ENCODE peak calls at places on chromosomes 5 and 9, in eight cellular contexts. One of them, this sample, is unnamed.

GRCh38 chr5:141875795-141876627 is 2.2 kb downstream of the PCDH1 start:
- DNase-seq in fibroblast of lung: no peak
- DNase-seq in lung: no peak
- DNase-seq in adrenal gland: no peak
- DNase-seq in OCI-LY7: no peak
- DNase-seq in neural progenitor cell: peak; percentile 88
- DNase-seq in gastrocnemius medialis: no peak
- DNase-seq in astrocyte: no peak
- DNase-seq in this sample: no peak

GRCh38 chr5:77339491-77339890 is 129.0 kb downstream of the PDE8B start:
- DNase-seq in fibroblast of lung: no peak
- DNase-seq in lung: no peak
- DNase-seq in adrenal gland: no peak
- DNase-seq in OCI-LY7: no peak
- DNase-seq in neural progenitor cell: no peak
- DNase-seq in gastrocnemius medialis: no peak
- DNase-seq in astrocyte: no peak
- DNase-seq in this sample: no peak

GRCh38 chr5:57447656-57448055 is 35.0 kb downstream of the ACTBL2 start:
- DNase-seq in fibroblast of lung: no peak
- DNase-seq in lung: no peak
- DNase-seq in adrenal gland: no peak
- DNase-seq in OCI-LY7: no peak
- DNase-seq in neural progenitor cell: no peak
- DNase-seq in gastrocnemius medialis: no peak
- DNase-seq in astrocyte: peak; percentile 82
- DNase-seq in this sample: no peak

GRCh38 chr9:113525831-113526230 is 62.3 kb downstream of the RGS3 start:
- DNase-seq in fibroblast of lung: no peak
- DNase-seq in lung: no peak
- DNase-seq in adrenal gland: no peak
- DNase-seq in OCI-LY7: no peak
- DNase-seq in neural progenitor cell: peak; percentile 62
- DNase-seq in gastrocnemius medialis: no peak
- DNase-seq in astrocyte: no peak
- DNase-seq in this sample: no peak

GRCh38 chr5:150960791-150961396 is 56.1 kb upstream of the ZNF300 start:
- DNase-seq in fibroblast of lung: no peak
- DNase-seq in lung: no peak
- DNase-seq in adrenal gland: no peak
- DNase-seq in OCI-LY7: peak; percentile 48
- DNase-seq in neural progenitor cell: peak; percentile 32
- DNase-seq in gastrocnemius medialis: no peak
- DNase-seq in astrocyte: no peak
- DNase-seq in this sample: no peak

GRCh38 chr5:73121109-73121443 is 701 bp downstream of the TMEM171 start:
- DNase-seq in fibroblast of lung: no peak
- DNase-seq in lung: no peak
- DNase-seq in adrenal gland: no peak
- DNase-seq in OCI-LY7: no peak
- DNase-seq in neural progenitor cell: no peak
- DNase-seq in gastrocnemius medialis: no peak
- DNase-seq in astrocyte: peak; percentile 38
- DNase-seq in this sample: no peak

GRCh38 chr5:106423109-106423897 is 1247.4 kb downstream of the EFNA5 start:
- DNase-seq in fibroblast of lung: no peak
- DNase-seq in lung: no peak
- DNase-seq in adrenal gland: no peak
- DNase-seq in OCI-LY7: no peak
- DNase-seq in neural progenitor cell: peak; percentile 2
- DNase-seq in gastrocnemius medialis: no peak
- DNase-seq in astrocyte: no peak
- DNase-seq in this sample: no peak

GRCh38 chr9:130693101-130693425 is 517 bp upstream of the EXOSC2 start:
- DNase-seq in fibroblast of lung: no peak
- DNase-seq in lung: no peak
- DNase-seq in adrenal gland: no peak
- DNase-seq in OCI-LY7: no peak
- DNase-seq in neural progenitor cell: no peak
- DNase-seq in gastrocnemius medialis: no peak
- DNase-seq in astrocyte: no peak
- DNase-seq in this sample: no peak

GRCh38 chr9:136007276-136007675 is 46.1 kb upstream of the UBAC1 start:
- DNase-seq in fibroblast of lung: peak; percentile 18
- DNase-seq in lung: no peak
- DNase-seq in adrenal gland: no peak
- DNase-seq in OCI-LY7: no peak
- DNase-seq in neural progenitor cell: no peak
- DNase-seq in gastrocnemius medialis: no peak
- DNase-seq in astrocyte: no peak
- DNase-seq in this sample: no peak

GRCh38 chr9:35756275-35756742 is 2.2 kb upstream of the MSMP start:
- DNase-seq in fibroblast of lung: peak; percentile 43
- DNase-seq in lung: peak; percentile 79
- DNase-seq in adrenal gland: peak; percentile 65
- DNase-seq in OCI-LY7: no peak
- DNase-seq in neural progenitor cell: peak; percentile 85
- DNase-seq in gastrocnemius medialis: no peak
- DNase-seq in astrocyte: no peak
- DNase-seq in this sample: no peak

GRCh38 chr5:43729846-43730478 is 127.0 kb downstream of the NNT start:
- DNase-seq in fibroblast of lung: peak; percentile 80
- DNase-seq in lung: no peak
- DNase-seq in adrenal gland: no peak
- DNase-seq in OCI-LY7: peak; percentile 33
- DNase-seq in neural progenitor cell: no peak
- DNase-seq in gastrocnemius medialis: no peak
- DNase-seq in astrocyte: peak; percentile 8
- DNase-seq in this sample: no peak

GRCh38 chr5:61020415-61020814 is 75.4 kb downstream of the NDUFAF2 start:
- DNase-seq in fibroblast of lung: peak; percentile 78
- DNase-seq in lung: no peak
- DNase-seq in adrenal gland: no peak
- DNase-seq in OCI-LY7: no peak
- DNase-seq in neural progenitor cell: no peak
- DNase-seq in gastrocnemius medialis: no peak
- DNase-seq in astrocyte: peak; percentile 12
- DNase-seq in this sample: no peak

GRCh38 chr9:114372971-114373591 is 14.7 kb downstream of the AKNA start:
- DNase-seq in fibroblast of lung: no peak
- DNase-seq in lung: peak; percentile 73
- DNase-seq in adrenal gland: peak; percentile 60
- DNase-seq in OCI-LY7: peak; percentile 99
- DNase-seq in neural progenitor cell: no peak
- DNase-seq in gastrocnemius medialis: no peak
- DNase-seq in astrocyte: no peak
- DNase-seq in this sample: peak; percentile 88

GRCh38 chr9:80995759-80996158 is 693.6 kb downstream of the TLE1 start:
- DNase-seq in fibroblast of lung: peak; percentile 24
- DNase-seq in lung: no peak
- DNase-seq in adrenal gland: no peak
- DNase-seq in OCI-LY7: no peak
- DNase-seq in neural progenitor cell: no peak
- DNase-seq in gastrocnemius medialis: no peak
- DNase-seq in astrocyte: peak; percentile 59
- DNase-seq in this sample: no peak

GRCh38 chr5:138611295-138612220 is 36.4 kb upstream of the HSPA9 start:
- DNase-seq in fibroblast of lung: peak; percentile 60
- DNase-seq in lung: no peak
- DNase-seq in adrenal gland: peak; percentile 42
- DNase-seq in OCI-LY7: no peak
- DNase-seq in neural progenitor cell: peak; percentile 69
- DNase-seq in gastrocnemius medialis: no peak
- DNase-seq in astrocyte: no peak
- DNase-seq in this sample: no peak

DNA sequence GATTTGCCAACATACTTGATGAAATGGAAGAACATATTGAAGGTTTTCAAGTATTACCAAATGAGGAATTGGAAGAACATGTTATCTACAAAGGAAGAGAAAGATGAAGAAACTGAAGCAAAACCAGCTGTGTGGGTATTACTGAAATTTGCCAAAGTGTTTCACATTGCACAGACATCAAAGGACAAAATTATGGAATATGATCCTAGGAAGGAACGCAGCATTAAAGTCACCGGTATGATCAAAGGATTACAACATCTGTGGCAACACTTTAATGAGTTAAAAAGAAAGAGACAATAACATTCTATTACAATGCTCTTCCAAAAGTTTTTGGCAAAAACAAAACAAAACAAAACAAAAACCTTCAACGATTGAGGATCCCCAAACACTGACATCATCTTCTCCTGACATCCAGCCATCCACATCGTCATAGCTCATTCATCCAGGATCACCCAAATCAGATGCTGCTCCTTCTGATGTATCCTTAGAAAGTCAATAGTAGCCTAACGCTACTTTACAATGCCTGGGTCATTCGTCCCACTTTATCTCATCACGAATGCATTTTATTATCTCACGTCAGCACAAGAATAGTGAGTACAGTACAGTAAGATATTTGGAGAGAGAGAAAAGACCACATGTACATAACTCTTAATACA is 61.3 kb upstream of the SMC5 start:
- DNase-seq in fibroblast of lung: no peak
- DNase-seq in lung: no peak
- DNase-seq in adrenal gland: no peak
- DNase-seq in OCI-LY7: no peak
- DNase-seq in neural progenitor cell: no peak
- DNase-seq in gastrocnemius medialis: no peak
- DNase-seq in astrocyte: no peak
- DNase-seq in this sample: no peak
- H3K36me3 ChIP-seq in fibroblast of lung: no peaks in the 10 kb centered on the region
- H3K36me3 ChIP-seq in lung: no peaks in the 10 kb centered on the region
- H3K36me3 ChIP-seq in adrenal gland: no peaks in the 10 kb centered on the region
- H3K36me3 ChIP-seq in OCI-LY7: no peaks in the 10 kb centered on the region
- H3K36me3 ChIP-seq in neural progenitor cell: no peaks in the 10 kb centered on the region
- H3K36me3 ChIP-seq in gastrocnemius medialis: no peaks in the 10 kb centered on the region
- H3K36me3 ChIP-seq in astrocyte: peaks cover 7% of the 10 kb centered on the region
- H3K36me3 ChIP-seq in this sample: no peaks in the 10 kb centered on the region

DNA sequence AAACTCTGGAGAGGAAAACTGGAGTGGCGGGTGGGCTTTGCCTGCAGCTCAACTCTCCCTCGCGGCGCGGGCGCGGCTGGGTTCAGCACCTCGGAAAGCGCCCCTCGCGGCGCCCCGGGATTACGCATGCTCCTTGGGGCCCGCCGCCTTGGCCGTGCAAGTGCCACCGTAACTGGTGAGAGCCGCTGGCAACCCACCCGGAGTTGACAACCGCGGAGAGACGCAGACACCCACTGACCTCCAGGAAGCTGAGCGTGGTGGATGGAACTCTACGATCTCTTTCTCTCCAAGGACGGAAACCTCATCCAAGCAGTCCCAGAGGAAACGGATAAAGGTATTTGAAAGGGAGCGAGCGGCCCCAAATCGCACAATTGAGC is 194 bp upstream of the RXFP3 start:
- DNase-seq in fibroblast of lung: peak; percentile 68
- DNase-seq in lung: no peak
- DNase-seq in adrenal gland: peak; percentile 53
- DNase-seq in OCI-LY7: no peak
- DNase-seq in neural progenitor cell: peak; percentile 91
- DNase-seq in gastrocnemius medialis: no peak
- DNase-seq in astrocyte: peak; percentile 51
- DNase-seq in this sample: peak; percentile 72
- TF ChIP-seq CTCF in fibroblast of lung: no peak
- TF ChIP-seq CTCF in lung: no peak
- TF ChIP-seq CTCF in adrenal gland: no peak
- TF ChIP-seq CTCF in OCI-LY7: no peak
- TF ChIP-seq CTCF in neural progenitor cell: peak; percentile 38
- TF ChIP-seq CTCF in gastrocnemius medialis: peak; percentile 38
- TF ChIP-seq CTCF in astrocyte: no peak
- TF ChIP-seq CTCF in this sample: no peak

GRCh38 chr9:121369595-121370265 is at the start of gene STOM:
- DNase-seq in fibroblast of lung: peak; percentile 94
- DNase-seq in lung: peak; percentile 86
- DNase-seq in adrenal gland: peak; percentile 95
- DNase-seq in OCI-LY7: no peak
- DNase-seq in neural progenitor cell: peak; percentile 23
- DNase-seq in gastrocnemius medialis: peak; percentile 92
- DNase-seq in astrocyte: peak; percentile 58
- DNase-seq in this sample: no peak
- H3K4me3 ChIP-seq in fibroblast of lung: peak within 1 kb of the TSS; percentile 73
- H3K4me3 ChIP-seq in lung: peak within 1 kb of the TSS; percentile 74
- H3K4me3 ChIP-seq in adrenal gland: peak within 1 kb of the TSS; percentile 51
- H3K4me3 ChIP-seq in OCI-LY7: peak within 1 kb of the TSS; percentile 83
- H3K4me3 ChIP-seq in neural progenitor cell: peak within 1 kb of the TSS; percentile 60
- H3K4me3 ChIP-seq in gastrocnemius medialis: peak within 1 kb of the TSS; percentile 85
- H3K4me3 ChIP-seq in astrocyte: peak within 1 kb of the TSS; percentile 73
- H3K4me3 ChIP-seq in this sample: peak within 1 kb of the TSS; percentile 90

DNA sequence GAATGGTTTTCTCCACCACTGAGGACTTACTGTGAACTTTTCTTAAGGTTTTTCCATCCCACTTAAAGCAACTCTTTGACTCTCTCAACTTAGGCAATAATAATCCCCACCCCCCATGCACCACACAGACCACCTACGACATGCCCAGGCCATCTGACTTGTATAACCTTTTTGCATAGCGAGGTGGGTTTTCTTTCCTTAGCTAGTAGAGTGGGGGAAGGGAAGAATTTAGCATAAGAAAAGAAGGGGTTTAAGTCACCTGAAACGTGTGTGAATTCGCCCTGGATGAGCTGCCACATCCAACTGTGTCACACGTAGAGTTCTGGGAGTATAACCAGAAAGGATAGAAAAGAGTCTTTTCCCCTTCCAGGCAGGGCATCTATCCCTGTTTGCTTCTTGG is 262.7 kb downstream of the YTHDC2 start:
- DNase-seq in fibroblast of lung: no peak
- DNase-seq in lung: no peak
- DNase-seq in adrenal gland: no peak
- DNase-seq in OCI-LY7: no peak
- DNase-seq in neural progenitor cell: no peak
- DNase-seq in gastrocnemius medialis: no peak
- DNase-seq in astrocyte: no peak
- DNase-seq in this sample: no peak
- H3K36me3 ChIP-seq in fibroblast of lung: no peaks in the 10 kb centered on the region
- H3K36me3 ChIP-seq in lung: no peaks in the 10 kb centered on the region
- H3K36me3 ChIP-seq in adrenal gland: no peaks in the 10 kb centered on the region
- H3K36me3 ChIP-seq in OCI-LY7: no peaks in the 10 kb centered on the region
- H3K36me3 ChIP-seq in neural progenitor cell: no peaks in the 10 kb centered on the region
- H3K36me3 ChIP-seq in gastrocnemius medialis: no peaks in the 10 kb centered on the region
- H3K36me3 ChIP-seq in astrocyte: no peaks in the 10 kb centered on the region
- H3K36me3 ChIP-seq in this sample: no peaks in the 10 kb centered on the region